ENCODE peak calls at places on chromosomes 3 and 15, in five cellular contexts. O is uterus, G is hepatocyte, E is astrocyte, B is heart left ventricle. F is an unnamed sample.
A peak's percentile ranks its signal among the peaks of the same experiment; 100 is the strongest.

GRCh38 chr3:157379741-157380140 is 56.9 kb upstream of the PTX3 start:
- DNase-seq in O (no peak), G (no peak), E (no peak), B (no peak), F (no peak)

GRCh38 chr3:160020057-160020711 is 31.5 kb downstream of the IL12A start:
- DNase-seq in O (no peak), G (no peak), E (no peak), B (no peak), F (no peak)

GRCh38 chr3:129688310-129688895 is 81.9 kb upstream of the PLXND1 start:
- DNase-seq in O (peak; percentile 66), G (peak; percentile 88), E (peak; percentile 55), B (peak; percentile 75), F (peak; percentile 73)

GRCh38 chr15:85758655-85758978 is 36.1 kb downstream of the KLHL25 start:
- DNase-seq in O (no peak), G (no peak), E (no peak), B (peak; percentile 21), F (no peak)

GRCh38 chr3:30680789-30681188 is 74.4 kb downstream of the TGFBR2 start:
- DNase-seq in O (no peak), G (no peak), E (peak; percentile 18), B (peak; percentile 44), F (peak; percentile 35)

GRCh38 chr3:78838362-78838761 is 929.4 kb downstream of the ROBO1 start:
- DNase-seq in O (no peak), G (no peak), E (no peak), B (no peak), F (no peak)

GRCh38 chr15:77497942-77498361 is 77.3 kb downstream of the HMG20A start:
- DNase-seq in O (peak; percentile 37), G (peak; percentile 42), E (peak; percentile 41), B (peak; percentile 43), F (peak; percentile 67)

GRCh38 chr15:80234883-80235282 is 17.1 kb downstream of the CTXND1 start:
- DNase-seq in O (no peak), G (no peak), E (no peak), B (no peak), F (peak; percentile 32)

GRCh38 chr3:170499562-170500156 is 81.0 kb downstream of the CLDN11 start:
- DNase-seq in O (no peak), G (peak; percentile 52), E (no peak), B (no peak), F (peak; percentile 88)

GRCh38 chr3:3125977-3126376 is 763 bp upstream of the TRNT1 start:
- DNase-seq in O (no peak), G (no peak), E (no peak), B (no peak), F (no peak)

GRCh38 chr3:61571516-61572336 is 10.4 kb downstream of the PTPRG start:
- DNase-seq in O (no peak), G (no peak), E (peak; percentile 95), B (peak; percentile 46), F (peak; percentile 96)

GRCh38 chr3:70805044-70805732 is 492.8 kb upstream of the MDFIC2 start:
- DNase-seq in O (no peak), G (no peak), E (peak; percentile 39), B (no peak), F (peak; percentile 86)

GRCh38 chr15:100572362-100572983 is 29.5 kb downstream of the LINS1 start:
- DNase-seq in O (no peak), G (peak; percentile 11), E (no peak), B (no peak), F (peak; percentile 52)

GRCh38 chr3:58013973-58014649 is 5.9 kb downstream of the FLNB start:
- DNase-seq in O (peak; percentile 86), G (peak; percentile 72), E (peak; percentile 91), B (peak; percentile 60), F (peak; percentile 98)

GRCh38 chr3:22117091-22117490 is 366.1 kb upstream of the ZNF385D start:
- DNase-seq in O (no peak), G (no peak), E (no peak), B (no peak), F (peak; percentile 4)

GRCh38 chr3:136305879-136306278 is 55.7 kb downstream of the PCCB start:
- DNase-seq in O (no peak), G (no peak), E (peak; percentile 14), B (no peak), F (peak; percentile 79)

GRCh38 chr3:14221902-14222301 is 43.3 kb downstream of the LSM3 start:
- DNase-seq in O (no peak), G (no peak), E (no peak), B (no peak), F (no peak)

GRCh38 chr3:184177767-184178306 is 3.2 kb downstream of the AP2M1 start:
- DNase-seq in O (no peak), G (no peak), E (no peak), B (no peak), F (no peak)

GRCh38 chr3:177335728-177336127 is 138.4 kb upstream of the TBL1XR1 start:
- DNase-seq in O (no peak), G (no peak), E (peak; percentile 58), B (no peak), F (peak; percentile 57)

GRCh38 chr3:16103472-16103871 is 71.0 kb upstream of the GALNT15 start:
- DNase-seq in O (no peak), G (no peak), E (peak; percentile 98), B (no peak), F (peak; percentile 93)

GRCh38 chr15:74265046-74265639 is 29.0 kb downstream of the CCDC33 start:
- DNase-seq in O (no peak), G (peak; percentile 79), E (peak; percentile 10), B (no peak), F (peak; percentile 54)

GRCh38 chr3:44184319-44184953 is 57.2 kb upstream of the TOPAZ1 start:
- DNase-seq in O (no peak), G (no peak), E (no peak), B (no peak), F (no peak)

GRCh38 chr15:91223902-91224301 is 123.8 kb downstream of the SV2B start:
- DNase-seq in O (no peak), G (no peak), E (no peak), B (no peak), F (no peak)

GRCh38 chr15:91866371-91866905 is 12.9 kb downstream of the SLCO3A1 start:
- DNase-seq in O (peak; percentile 76), G (no peak), E (peak; percentile 68), B (peak; percentile 55), F (peak; percentile 77)

GRCh38 chr15:90956551-90957104 is 1.9 kb downstream of the RCCD1 start:
- DNase-seq in O (peak; percentile 72), G (peak; percentile 90), E (peak; percentile 44), B (peak; percentile 71), F (peak; percentile 69)

GRCh38 chr3:51975857-51976549 is 1.1 kb downstream of the ABHD14A start:
- DNase-seq in O (peak; percentile 78), G (peak; percentile 87), E (peak; percentile 56), B (peak; percentile 78), F (peak; percentile 49)

GRCh38 chr3:81218023-81218422 is 543.4 kb downstream of the GBE1 start:
- DNase-seq in O (no peak), G (peak; percentile 44), E (peak; percentile 33), B (no peak), F (peak; percentile 58)

GRCh38 chr3:171556574-171557145 is 96.5 kb upstream of the TNIK start:
- DNase-seq in O (no peak), G (peak; percentile 25), E (peak; percentile 20), B (no peak), F (no peak)

GRCh38 chr3:40290396-40290795 is 19.1 kb upstream of the EIF1B start:
- DNase-seq in O (no peak), G (no peak), E (no peak), B (peak; percentile 82), F (no peak)

GRCh38 chr3:154040283-154040682 is 80.9 kb upstream of the ARHGEF26 start:
- DNase-seq in O (no peak), G (peak; percentile 22), E (no peak), B (no peak), F (peak; percentile 28)

GRCh38 chr3:149967067-149967685 is 3.5 kb downstream of the PFN2 start:
- DNase-seq in O (no peak), G (peak; percentile 46), E (no peak), B (no peak), F (peak; percentile 81)

GRCh38 chr3:107954845-107955244 is 136.0 kb downstream of the CD47 start:
- DNase-seq in O (no peak), G (no peak), E (no peak), B (no peak), F (no peak)

GRCh38 chr3:147415337-147415736 is 6.2 kb downstream of the ZIC1 start:
- DNase-seq in O (no peak), G (no peak), E (no peak), B (no peak), F (no peak)

GRCh38 chr3:46913644-46914043 is 36.1 kb downstream of the PTH1R start:
- DNase-seq in O (no peak), G (peak; percentile 47), E (peak; percentile 66), B (peak; percentile 73), F (peak; percentile 37)

GRCh38 chr3:151639096-151639740 is 94.5 kb upstream of the AADACL2 start:
- DNase-seq in O (no peak), G (peak; percentile 43), E (peak; percentile 4), B (no peak), F (peak; percentile 20)

GRCh38 chr3:94258851-94259250 is 196.0 kb downstream of the NSUN3 start:
- DNase-seq in O (no peak), G (no peak), E (no peak), B (no peak), F (no peak)

GRCh38 chr3:74614133-74614967 is at the start of gene CNTN3:
- DNase-seq in O (no peak), G (peak; percentile 74), E (peak; percentile 7), B (peak; percentile 39), F (peak; percentile 36)

GRCh38 chr15:37536967-37537624 is 397.3 kb upstream of the TMCO5A start:
- DNase-seq in O (no peak), G (no peak), E (no peak), B (no peak), F (no peak)
- TF ChIP-seq CTCF in O (no peak), G (no peak), E (no peak), B (no peak), F (no peak)

DNA sequence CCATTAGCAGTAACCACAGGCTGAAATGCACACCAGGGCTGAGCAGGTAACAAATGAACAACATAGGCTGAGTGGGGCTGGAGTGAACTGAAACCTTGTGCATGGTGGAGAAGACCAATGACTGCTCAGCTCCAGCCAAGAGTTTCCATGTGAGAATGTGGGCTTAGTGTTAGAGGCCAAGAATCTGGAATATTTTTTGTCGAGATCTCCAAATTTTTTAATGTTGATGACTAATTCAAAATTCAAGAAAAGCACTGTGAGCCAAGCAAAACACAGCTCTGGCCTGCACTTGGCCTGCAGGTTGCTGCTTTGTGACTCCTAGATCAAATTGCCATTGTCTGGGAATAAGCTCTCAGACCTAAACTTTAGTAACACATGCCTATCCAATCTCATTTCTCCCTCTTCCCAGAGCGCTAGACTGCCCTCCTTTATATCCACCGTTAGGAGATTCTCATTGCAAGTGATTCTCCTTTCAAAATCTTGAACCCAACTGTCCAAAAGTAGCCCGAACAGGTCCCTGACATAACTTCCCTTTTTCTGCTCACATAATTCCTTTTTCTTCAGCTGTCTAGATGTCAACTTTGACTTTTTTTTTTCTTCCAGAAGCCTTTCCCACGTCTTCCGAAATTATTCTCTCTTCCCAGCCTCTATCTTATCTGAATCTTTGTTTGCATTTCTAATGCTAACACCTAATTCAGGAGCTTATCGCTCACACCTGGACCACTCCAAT is 7.5 kb downstream of the SQOR start:
- DNase-seq in O (no peak), G (no peak), E (peak; percentile 86), B (peak; percentile 40), F (peak; percentile 97)
- H3K4me3 ChIP-seq in O (no peak overlapping the region), G (no peak overlapping the region), E (no peak overlapping the region), B (no peak overlapping the region), F (no peak overlapping the region)

GRCh38 chr3:8503871-8504610 is 2.4 kb downstream of the LMCD1 start:
- DNase-seq in O (no peak), G (no peak), E (no peak), B (no peak), F (no peak)
- TF ChIP-seq CTCF in O (no peak), G (no peak), E (no peak), B (no peak), F (no peak)

GRCh38 chr3:53198256-53198977 is 37.4 kb downstream of the PRKCD start:
- DNase-seq in O (no peak), G (no peak), E (no peak), B (no peak), F (no peak)
- H3K4me3 ChIP-seq in O (no peak overlapping the region), G (no peak overlapping the region), E (no peak overlapping the region), B (no peak overlapping the region), F (no peak overlapping the region)

F was measured in fibroblast of the aortic adventitia.